ENCODE peak calls at places on chromosomes 6 and 20, in six cellular contexts. R is mesothelial cell of epicardium, F is endothelial cell, B is SK-N-SH, Y is B cell, Z is tibial nerve. S is an unnamed sample.

GRCh38 chr6:45478235-45478634 is 100.5 kb upstream of the SUPT3H start:
- DNase-seq in Z (no peak), F (no peak), Y (no peak), R (no peak), B (no peak), S (no peak)

GRCh38 chr6:75135447-75135846 is 70.4 kb downstream of the COL12A1 start:
- DNase-seq in B (no peak), Z (no peak), R (no peak), Y (no peak), F (no peak), S (no peak)

GRCh38 chr20:41510847-41511453 is 107.2 kb downstream of the CHD6 start:
- DNase-seq in Z (no peak), B (no peak), R (no peak), F (no peak), Y (no peak), S (no peak)

GRCh38 chr6:42404494-42404893 is 47.2 kb downstream of the TRERF1 start:
- DNase-seq in Z (no peak), Y (no peak), B (no peak), R (no peak), F (no peak), S (no peak)

GRCh38 chr20:8260837-8261241 is 128.8 kb downstream of the PLCB1 start:
- DNase-seq in R (no peak), Z (no peak), Y (no peak), B (no peak), F (no peak), S (no peak)

GRCh38 chr6:168061269-168062210 is 17.5 kb downstream of the FRMD1 start:
- DNase-seq in B (no peak), Z (no peak), F (no peak), R (no peak), Y (no peak), S (no peak)

GRCh38 chr6:143410859-143411270 is 39.6 kb downstream of the ADAT2 start:
- DNase-seq in Y (no peak), Z (no peak), F (no peak), B (no peak), R (no peak), S (no peak)

GRCh38 chr6:11350294-11350693 is 117.8 kb upstream of the NEDD9 start:
- DNase-seq in Y (no peak), B (no peak), R (no peak), Z (no peak), F (no peak), S (no peak)

GRCh38 chr20:21523895-21524294 is 10.0 kb upstream of the NKX2-2 start:
- DNase-seq in B (no peak), R (no peak), F (no peak), Y (no peak), Z (no peak), S (no peak)

GRCh38 chr6:25175216-25175615 is 104.0 kb upstream of the CARMIL1 start:
- DNase-seq in B (no peak), Z (no peak), F (no peak), R (no peak), Y (no peak), S (no peak)

GRCh38 chr6:25173951-25174474 is 105.2 kb upstream of the CARMIL1 start:
- DNase-seq in B (no peak), R (no peak), Y (no peak), F (no peak), Z (no peak), S (no peak)

GRCh38 chr6:25174678-25175077 is 104.5 kb upstream of the CARMIL1 start:
- DNase-seq in Z (no peak), B (no peak), R (no peak), F (no peak), Y (no peak), S (no peak)

GRCh38 chr6:25176466-25176865 is 102.7 kb upstream of the CARMIL1 start:
- DNase-seq in Z (no peak), Y (no peak), B (no peak), R (no peak), F (no peak), S (no peak)

GRCh38 chr6:25175656-25176055 is 103.5 kb upstream of the CARMIL1 start:
- DNase-seq in B (no peak), R (no peak), Y (no peak), Z (no peak), F (no peak), S (no peak)
- TF ChIP-seq CTCF in B (no peak), R (no peak), Y (no peak), Z (no peak), F (no peak), S (no peak)

GRCh38 chr20:31517373-31517772 is 3.1 kb downstream of the HM13 start:
- DNase-seq in Z (no peak), B (peak), Y (no peak), F (peak), R (no peak), S (no peak)
- TF ChIP-seq CTCF in Z (no peak), B (peak), Y (no peak), F (no peak), R (no peak), S (no peak)

GRCh38 chr6:134437376-134437775 is 119.5 kb upstream of the SGK1 start:
- DNase-seq in Y (no peak), B (no peak), Z (no peak), F (no peak), R (no peak), S (no peak)
- TF ChIP-seq CTCF in Y (no peak), B (no peak), Z (no peak), F (no peak), R (no peak), S (no peak)

GRCh38 chr6:19789100-19789805 is 47.9 kb upstream of the ID4 start:
- DNase-seq in B (no peak), Y (no peak), R (no peak), F (no peak), Z (no peak), S (no peak)
- TF ChIP-seq CTCF in B (no peak), Y (no peak), R (no peak), F (no peak), Z (no peak), S (no peak)

GRCh38 chr20:1894471-1894950 is 696 bp upstream of the SIRPA start:
- DNase-seq in Z (no peak), F (peak), R (peak), B (peak), Y (no peak), S (peak)

GRCh38 chr20:1895674-1896496 is 678 bp downstream of the SIRPA start:
- DNase-seq in Z (no peak), Y (no peak), F (no peak), R (no peak), B (no peak), S (no peak)

GRCh38 chr20:1892122-1892385 is 3.2 kb upstream of the SIRPA start:
- DNase-seq in Y (no peak), R (no peak), Z (no peak), B (no peak), F (no peak), S (no peak)

GRCh38 chr20:1894951-1895673 is at the start of gene SIRPA:
- DNase-seq in R (peak), Y (no peak), Z (no peak), F (peak), B (peak), S (no peak)

DNA sequence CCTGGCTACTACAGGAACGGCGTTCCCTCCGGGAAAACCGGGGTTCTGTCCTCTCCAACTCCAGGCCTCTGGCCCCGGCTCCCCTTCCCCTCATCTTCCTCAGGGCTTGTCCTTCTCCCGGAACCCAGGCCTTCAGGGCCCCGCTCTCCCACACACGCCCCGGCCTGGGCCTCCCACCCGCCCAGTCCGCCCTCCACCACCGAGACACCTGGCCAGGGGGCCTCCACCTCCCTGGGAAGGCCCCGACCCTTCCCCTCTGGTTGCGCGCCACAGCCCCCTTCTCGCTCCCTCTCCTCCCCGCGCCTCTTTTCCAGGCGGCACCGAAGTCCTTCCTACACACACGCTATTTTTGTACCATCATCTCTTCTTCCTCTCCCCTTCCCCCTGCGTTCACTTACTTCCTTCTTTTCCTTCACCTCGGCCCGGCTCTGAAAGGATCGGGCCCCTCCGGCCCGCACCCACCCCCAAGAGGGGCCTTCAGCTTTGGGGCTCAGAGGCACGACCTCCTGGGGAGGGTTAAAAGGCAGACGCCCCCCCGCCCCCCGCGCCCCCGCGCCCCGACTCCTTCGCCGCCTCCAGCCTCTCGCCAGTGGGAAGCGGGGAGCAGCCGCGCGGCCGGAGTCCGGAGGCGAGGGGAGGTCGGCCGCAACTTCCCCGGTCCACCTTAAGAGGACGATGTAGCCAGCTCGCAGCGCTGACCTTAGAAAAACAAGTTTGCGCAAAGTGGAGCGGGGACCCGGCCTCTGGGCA is 1.3 kb upstream of the SIRPA start:
- DNase-seq in B (no peak), Z (no peak), R (no peak), Y (no peak), F (no peak), S (no peak)
- TF ChIP-seq CTCF in B (no peak), Z (no peak), R (no peak), Y (no peak), F (no peak), S (no peak)

GRCh38 chr6:84774174-84775158 is 10.1 kb upstream of the TBX18 start:
- DNase-seq in Z (peak), F (peak), Y (no peak), R (peak), B (peak), S (no peak)
- TF ChIP-seq CTCF in Z (peak), F (peak), Y (no peak), R (peak), B (peak), S (peak)

GRCh38 chr20:64102647-64103354 is 4.6 kb downstream of the NPBWR2 start:
- DNase-seq in R (no peak), Z (no peak), F (no peak), Y (peak), B (no peak), S (no peak)
- TF ChIP-seq CTCF in R (no peak), Z (no peak), F (no peak), Y (no peak), B (no peak), S (no peak)

GRCh38 chr6:33744895-33745546 is 1.7 kb downstream of the IP6K3 start:
- DNase-seq in Y (no peak), F (no peak), R (no peak), Z (no peak), B (no peak), S (no peak)

GRCh38 chr6:33745558-33745957 is 1.1 kb downstream of the IP6K3 start:
- DNase-seq in Z (no peak), F (no peak), Y (no peak), R (no peak), B (no peak), S (no peak)

GRCh38 chr6:33746651-33747100 is at the start of gene IP6K3:
- DNase-seq in F (no peak), R (no peak), Z (no peak), Y (no peak), B (peak), S (no peak)

GRCh38 chr6:33747823-33748222 is 1.1 kb upstream of the IP6K3 start:
- DNase-seq in B (no peak), R (no peak), Z (no peak), F (no peak), Y (no peak), S (no peak)

GRCh38 chr6:33746036-33746600 is 587 bp downstream of the IP6K3 start:
- DNase-seq in Z (no peak), R (no peak), Y (no peak), B (peak), F (no peak), S (no peak)
- TF ChIP-seq CTCF in Z (no peak), R (no peak), Y (no peak), B (no peak), F (no peak), S (no peak)

GRCh38 chr6:36392621-36393020 is 5.2 kb upstream of the ETV7 start:
- DNase-seq in B (no peak), Z (no peak), F (no peak), R (no peak), Y (no peak), S (no peak)
- TF ChIP-seq CTCF in B (no peak), Z (no peak), F (no peak), R (no peak), Y (no peak), S (no peak)

S was measured in type B pancreatic cell.